ENCODE peak calls at places on chromosomes 16 and 17, in seven cellular contexts. D is fibroblast of lung, F is thoracic aorta, Y is OCI-LY7, M is ovary, X is spleen, R is adrenal gland. O is an unnamed sample.

GRCh38 chr16:31876955-31877828 is 3.6 kb downstream of the ZNF267 start:
- DNase-seq in R (no peak), X (no peak), D (peak), M (no peak), F (no peak), Y (no peak), O (no peak)

GRCh38 chr16:87608400-87608985 is 6.2 kb downstream of the JPH3 start:
- DNase-seq in M (peak), D (peak), Y (peak), X (no peak), R (peak), F (no peak), O (no peak)

GRCh38 chr17:80175411-80175810 is 5.6 kb downstream of the CARD14 start:
- DNase-seq in Y (no peak), X (no peak), D (peak), R (no peak), F (no peak), M (no peak), O (no peak)

GRCh38 chr16:27429981-27430441 is 28.0 kb downstream of the IL21R start:
- DNase-seq in Y (no peak), M (no peak), X (peak), R (no peak), F (no peak), D (no peak), O (peak)

GRCh38 chr16:71628810-71629209 is 2.8 kb downstream of the MARVELD3 start:
- DNase-seq in X (peak), F (no peak), M (no peak), R (no peak), D (peak), Y (no peak), O (no peak)

GRCh38 chr16:268141-269053 is 7.3 kb downstream of the RGS11 start:
- DNase-seq in D (no peak), F (no peak), X (no peak), M (no peak), R (no peak), Y (no peak), O (no peak)

GRCh38 chr17:34981538-34982241 is 1.4 kb downstream of the LIG3 start:
- DNase-seq in D (peak), Y (no peak), M (no peak), R (no peak), X (no peak), F (no peak), O (no peak)

GRCh38 chr17:35368086-35368824 is 5.2 kb downstream of the SLFN11 start:
- DNase-seq in F (no peak), D (peak), M (no peak), R (no peak), X (no peak), Y (peak), O (no peak)

GRCh38 chr17:32355649-32356377 is 5.9 kb downstream of the ZNF207 start:
- DNase-seq in F (no peak), X (no peak), D (no peak), R (no peak), M (no peak), Y (no peak), O (no peak)

GRCh38 chr17:1422907-1423306 is 22.9 kb upstream of the YWHAE start:
- DNase-seq in R (no peak), D (peak), F (peak), Y (no peak), X (no peak), M (no peak), O (no peak)

GRCh38 chr17:81966343-81967243 is 5.6 kb upstream of the NOTUM start:
- DNase-seq in F (no peak), Y (peak), R (peak), X (peak), D (peak), M (peak), O (no peak)

GRCh38 chr16:66927918-66928649 is 2.7 kb upstream of the RRAD start:
- DNase-seq in Y (no peak), R (peak), F (no peak), M (no peak), D (no peak), X (no peak), O (no peak)

GRCh38 chr17:57174591-57174990 is 81.7 kb upstream of the MSI2 start:
- DNase-seq in D (no peak), R (no peak), F (no peak), X (no peak), Y (no peak), M (no peak), O (no peak)

GRCh38 chr17:40557531-40558299 is 7.6 kb downstream of the CCR7 start:
- DNase-seq in X (peak), F (no peak), M (no peak), D (no peak), R (no peak), Y (no peak), O (peak)

GRCh38 chr17:82922646-82923045 is 82.8 kb upstream of the ZNF750 start:
- DNase-seq in D (no peak), R (no peak), M (no peak), F (no peak), Y (no peak), X (peak), O (no peak)

GRCh38 chr16:85428899-85429775 is 184.0 kb upstream of the GSE1 start:
- DNase-seq in M (peak), R (no peak), X (peak), D (no peak), F (no peak), Y (no peak), O (no peak)

GRCh38 chr16:2436110-2436509 is 6.9 kb downstream of the CCNF start:
- DNase-seq in X (peak), R (no peak), M (no peak), Y (no peak), F (no peak), D (no peak), O (no peak)

GRCh38 chr16:20638711-20639335 is 58.7 kb downstream of the ACSM1 start:
- DNase-seq in X (no peak), M (no peak), Y (no peak), D (no peak), R (no peak), F (no peak), O (no peak)

GRCh38 chr16:29926675-29927522 is 873 bp upstream of the KCTD13 start:
- DNase-seq in D (peak), Y (no peak), R (peak), M (peak), F (no peak), X (no peak), O (no peak)

GRCh38 chr16:69522732-69523404 is 42.9 kb upstream of the NFAT5 start:
- DNase-seq in F (no peak), R (no peak), D (no peak), X (no peak), Y (peak), M (no peak), O (no peak)

GRCh38 chr16:77951788-77952187 is 70.6 kb upstream of the CLEC3A start:
- DNase-seq in R (no peak), F (no peak), D (no peak), M (no peak), X (no peak), Y (peak), O (no peak)

GRCh38 chr17:64736804-64737492 is 74.8 kb upstream of the SMURF2 start:
- DNase-seq in F (no peak), D (peak), R (peak), M (no peak), X (no peak), Y (peak), O (no peak)

GRCh38 chr16:90031186-90031930 is 12.1 kb upstream of the DBNDD1 start:
- DNase-seq in X (no peak), D (no peak), F (no peak), R (no peak), M (no peak), Y (no peak), O (no peak)
- H3K4me3 ChIP-seq in X (no peak), D (no peak), F (no peak), R (no peak), M (no peak), Y (no peak), O (no peak)

DNA sequence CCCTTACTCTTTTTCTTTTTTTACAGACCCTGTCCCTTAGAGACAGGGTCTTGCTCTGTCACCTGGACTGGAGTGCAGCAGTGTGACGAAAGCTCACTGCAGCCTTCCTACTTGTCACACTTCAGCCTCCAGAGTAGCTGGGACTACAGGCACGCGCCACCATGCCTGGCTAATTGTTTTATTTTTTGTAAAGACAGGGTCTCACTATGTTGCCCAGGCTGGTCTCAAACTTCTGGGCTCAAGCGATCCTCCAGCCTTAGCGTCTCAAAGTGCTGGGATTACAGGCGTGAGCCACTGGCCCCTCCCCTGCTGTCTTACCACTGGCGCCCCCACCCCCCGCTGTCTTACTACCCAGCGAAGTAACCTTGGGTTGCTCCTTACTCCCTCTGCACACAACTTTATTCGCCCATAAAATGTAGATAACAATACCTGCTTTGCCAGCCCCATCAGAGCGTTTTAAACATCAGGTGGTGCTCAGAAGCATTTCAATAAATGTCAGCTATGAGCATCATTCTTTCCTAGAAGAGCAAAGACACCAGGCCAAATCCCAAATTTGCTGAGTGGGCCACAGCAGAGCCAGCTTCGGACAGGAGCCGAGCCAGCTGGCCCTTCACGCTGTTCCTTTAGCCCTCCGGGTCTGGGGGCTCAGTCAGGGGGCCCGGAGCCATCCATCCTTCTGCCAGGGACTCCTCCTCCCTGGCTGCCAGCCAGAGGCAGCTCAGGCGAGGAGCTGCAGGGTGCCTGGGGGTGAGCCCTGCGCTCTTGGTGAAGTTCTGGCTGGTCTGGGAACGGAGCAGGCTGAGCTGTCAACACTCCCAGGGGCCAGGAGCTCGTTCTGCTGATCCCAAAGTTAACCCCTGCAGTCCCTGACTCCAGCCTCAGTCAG is 24.4 kb downstream of the SRL start:
- DNase-seq in X (no peak), F (no peak), M (peak), D (peak), Y (no peak), R (no peak), O (no peak)
- H3K27ac ChIP-seq in X (no peak), F (no peak), M (peak), D (no peak), Y (no peak), R (no peak), O (peak)

GRCh38 chr17:74432484-74433391 is 850 bp downstream of the GPRC5C start:
- DNase-seq in M (no peak), R (no peak), D (no peak), Y (no peak), F (no peak), X (no peak), O (no peak)

GRCh38 chr17:74430706-74431567 is 951 bp upstream of the GPRC5C start:
- DNase-seq in X (peak), R (peak), Y (no peak), D (peak), F (peak), M (peak), O (peak)

GRCh38 chr17:74431568-74432483 is at the start of gene GPRC5C:
- DNase-seq in R (peak), M (peak), F (no peak), X (peak), Y (no peak), D (no peak), O (no peak)

GRCh38 chr17:74435775-74436359 is 4.0 kb downstream of the GPRC5C start:
- DNase-seq in M (no peak), D (no peak), F (no peak), X (no peak), R (no peak), Y (no peak), O (no peak)

DNA sequence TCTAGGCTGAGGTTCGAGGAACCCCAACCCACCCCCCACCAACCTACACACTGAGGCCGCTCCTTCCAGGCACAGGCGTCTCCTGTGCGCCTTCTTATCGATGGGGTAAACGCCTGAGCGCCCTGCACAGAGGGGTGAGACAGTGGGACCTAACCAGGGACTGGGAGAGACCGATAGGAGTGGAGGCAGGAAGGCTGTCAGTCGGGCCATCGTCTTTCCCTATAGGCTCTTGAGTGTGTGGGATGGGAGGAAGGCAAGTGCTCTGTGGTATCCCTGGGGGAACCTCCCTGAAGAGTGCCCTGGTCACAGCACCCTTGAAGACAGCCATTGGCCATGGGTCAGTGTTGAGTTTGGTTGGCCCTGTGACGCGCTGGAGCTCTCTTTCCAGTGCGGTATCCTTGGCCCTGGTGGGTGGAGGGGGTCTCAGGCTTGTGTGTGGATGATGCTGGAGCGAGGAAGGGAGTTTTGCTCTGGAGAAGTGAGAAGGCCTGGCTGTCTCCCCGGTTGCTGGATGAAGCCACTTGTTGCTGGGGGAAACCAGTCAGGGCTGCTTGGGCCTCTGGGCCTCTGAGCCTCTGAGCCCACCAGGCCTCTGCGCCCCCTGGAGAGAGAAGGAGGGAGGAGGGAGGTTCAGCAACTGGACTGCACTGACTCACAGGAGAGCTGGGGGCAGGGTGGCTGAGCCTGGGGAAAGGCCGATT is 1.7 kb downstream of the GPRC5C start:
- DNase-seq in Y (no peak), R (no peak), F (no peak), M (no peak), D (no peak), X (no peak), O (peak)
- TF ChIP-seq CTCF in Y (peak), R (no peak), F (no peak), M (no peak), D (no peak), X (no peak), O (no peak)

GRCh38 chr16:74199066-74199841 is 97.4 kb upstream of the PSMD7 start:
- DNase-seq in F (no peak), M (no peak), X (no peak), R (no peak), Y (no peak), D (no peak), O (no peak)
- H3K4me3 ChIP-seq in F (no peak), M (no peak), X (no peak), R (no peak), Y (no peak), D (no peak), O (no peak)

GRCh38 chr16:48212033-48212432 is 32.1 kb upstream of the LONP2 start:
- DNase-seq in Y (no peak), R (no peak), D (no peak), F (no peak), X (no peak), M (no peak), O (no peak)
- H3K27ac ChIP-seq in Y (no peak), R (no peak), D (no peak), F (no peak), X (no peak), M (no peak), O (no peak)